ENCODE peak calls at places on chromosome 9, in four cellular contexts. H, G, K and C are unnamed samples.

GRCh38 chr9:88889386-88889785 is 101.9 kb upstream of the S1PR3 start:
- DNase-seq in K (no peak), H (no peak), G (no peak), C (no peak)

GRCh38 chr9:112248722-112249121 is 73.6 kb upstream of the SUSD1 start:
- DNase-seq in K (no peak), G (no peak), H (no peak), C (no peak)

GRCh38 chr9:72665421-72665820 is 144.0 kb downstream of the TMC1 start:
- DNase-seq in H (no peak), K (no peak), G (no peak), C (no peak)

GRCh38 chr9:69065660-69066059 is 30.1 kb downstream of the FXN start:
- DNase-seq in G (no peak), H (no peak), K (no peak), C (no peak)

GRCh38 chr9:119701651-119702050 is 332.4 kb upstream of the BRINP1 start:
- DNase-seq in K (no peak), G (no peak), H (no peak), C (no peak)

GRCh38 chr9:136721339-136722092 is 9.1 kb downstream of the DIPK1B start:
- DNase-seq in G (peak), K (no peak), H (no peak), C (peak)

GRCh38 chr9:33185858-33186257 is 18.7 kb upstream of the B4GALT1 start:
- DNase-seq in H (no peak), K (no peak), G (no peak), C (no peak)

GRCh38 chr9:134778156-134778555 is 102.5 kb upstream of the FCN2 start:
- DNase-seq in H (no peak), G (no peak), K (no peak), C (no peak)

GRCh38 chr9:72271617-72272478 is 93.2 kb downstream of the ZFAND5 start:
- DNase-seq in G (peak), H (peak), K (peak), C (no peak)

GRCh38 chr9:90813523-90813922 is 11.9 kb downstream of the SYK start:
- DNase-seq in K (no peak), G (no peak), H (no peak), C (no peak)

GRCh38 chr9:136679431-136679941 is 7.8 kb downstream of the AGPAT2 start:
- DNase-seq in G (no peak), K (peak), H (no peak), C (peak)

GRCh38 chr9:72932669-72933068 is 20.2 kb downstream of the ALDH1A1 start:
- DNase-seq in H (no peak), K (no peak), G (no peak), C (no peak)

GRCh38 chr9:107734231-107735014 is 244.9 kb upstream of the KLF4 start:
- DNase-seq in G (peak), H (no peak), K (no peak), C (no peak)

GRCh38 chr9:14097215-14097614 is 216.7 kb downstream of the NFIB start:
- DNase-seq in K (no peak), H (no peak), G (no peak), C (no peak)

GRCh38 chr9:126722922-126723806 is 81.7 kb upstream of the ZBTB43 start:
- DNase-seq in G (peak), K (no peak), H (peak), C (no peak)

GRCh38 chr9:109926321-109926959 is 146.4 kb downstream of the PALM2AKAP2 start:
- DNase-seq in G (no peak), K (no peak), H (no peak), C (no peak)

GRCh38 chr9:18591261-18591660 is 117.3 kb downstream of the ADAMTSL1 start:
- DNase-seq in K (no peak), H (no peak), G (no peak), C (no peak)

GRCh38 chr9:76221423-76221822 is 172.8 kb downstream of the RFK start:
- DNase-seq in G (no peak), K (no peak), H (no peak), C (no peak)

GRCh38 chr9:111348821-111349271 is 18.8 kb upstream of the OR2K2 start:
- DNase-seq in G (no peak), H (no peak), K (no peak), C (no peak)

GRCh38 chr9:76185432-76185831 is 208.8 kb downstream of the RFK start:
- DNase-seq in H (no peak), K (no peak), G (no peak), C (no peak)

GRCh38 chr9:99129091-99129490 is 24.2 kb downstream of the TGFBR1 start:
- DNase-seq in H (no peak), G (no peak), K (no peak), C (no peak)

GRCh38 chr9:87527211-87527916 is 29.7 kb downstream of the DAPK1 start:
- DNase-seq in G (no peak), H (no peak), K (no peak), C (no peak)

GRCh38 chr9:69801994-69802393 is 18.6 kb upstream of the CFAP95 start:
- DNase-seq in K (no peak), G (no peak), H (no peak), C (no peak)

GRCh38 chr9:68804911-68805889 is 100.2 kb downstream of the PIP5K1B start:
- DNase-seq in K (no peak), H (no peak), G (no peak), C (no peak)

GRCh38 chr9:77601476-77602056 is 46.6 kb downstream of the GNA14 start:
- DNase-seq in G (no peak), H (no peak), K (no peak), C (no peak)

GRCh38 chr9:134336924-134337323 is 10.7 kb downstream of the RXRA start:
- DNase-seq in K (no peak), G (no peak), H (no peak), C (no peak)

GRCh38 chr9:134716067-134716466 is 74.5 kb downstream of the COL5A1 start:
- DNase-seq in H (no peak), K (no peak), G (no peak), C (no peak)

GRCh38 chr9:134175808-134176598 is 11.6 kb upstream of the RNU6ATAC start:
- DNase-seq in K (no peak), H (no peak), G (peak), C (no peak)

GRCh38 chr9:129490583-129491485 is 130.1 kb downstream of the C9orf50 start:
- DNase-seq in K (no peak), G (no peak), H (no peak), C (no peak)

DNA sequence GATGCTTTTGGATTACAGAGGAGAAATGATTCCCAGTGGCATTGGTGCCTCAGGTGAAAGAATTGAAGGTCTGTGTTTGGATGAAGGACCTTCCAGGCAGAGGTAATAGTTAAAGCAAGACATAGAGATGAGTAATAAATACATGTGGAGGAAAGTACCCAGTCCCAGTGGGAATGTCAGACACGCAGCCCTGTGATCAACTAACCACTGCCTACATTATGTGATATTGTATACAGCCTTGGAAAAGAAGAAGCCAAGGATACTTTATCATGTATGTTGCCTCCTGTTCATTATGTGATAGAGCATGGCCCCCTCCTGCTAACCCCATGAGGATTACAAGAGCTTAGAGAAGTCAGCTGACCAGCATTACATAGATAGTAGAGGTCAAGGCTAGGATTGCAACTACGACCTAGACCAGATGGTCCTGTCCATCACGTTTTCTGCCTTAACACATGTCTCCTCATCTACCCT is 497.0 kb upstream of the TNC start:
- DNase-seq in K (no peak), H (no peak), G (no peak), C (no peak)
- H3K27ac ChIP-seq in K (no peak), H (no peak), G (no peak), C (no peak)

GRCh38 chr9:104774132-104774531 is 10.2 kb downstream of the NIPSNAP3B start:
- DNase-seq in G (no peak), K (no peak), H (no peak), C (no peak)
- H3K27ac ChIP-seq in G (no peak), K (peak), H (no peak), C (peak)

GRCh38 chr9:13083366-13083765 is 196.1 kb downstream of the MPDZ start:
- DNase-seq in G (no peak), H (no peak), K (no peak), C (no peak)
- H3K27ac ChIP-seq in G (no peak), H (no peak), K (no peak), C (no peak)

GRCh38 chr9:108815156-108815555 is 40.6 kb downstream of the ACTL7B start:
- DNase-seq in G (no peak), K (no peak), H (no peak), C (no peak)

GRCh38 chr9:108813951-108814601 is 41.7 kb downstream of the ACTL7B start:
- DNase-seq in H (no peak), G (no peak), K (no peak), C (no peak)

GRCh38 chr9:108809269-108809668 is 46.5 kb downstream of the ACTL7B start:
- DNase-seq in K (no peak), H (no peak), G (no peak), C (no peak)

GRCh38 chr9:108811944-108812343 is 43.8 kb downstream of the ACTL7B start:
- DNase-seq in H (no peak), K (no peak), G (no peak), C (no peak)

GRCh38 chr9:108812388-108812787 is 43.4 kb downstream of the ACTL7B start:
- DNase-seq in G (no peak), K (no peak), H (no peak), C (no peak)
- H3K27ac ChIP-seq in G (no peak), K (no peak), H (no peak), C (no peak)

DNA sequence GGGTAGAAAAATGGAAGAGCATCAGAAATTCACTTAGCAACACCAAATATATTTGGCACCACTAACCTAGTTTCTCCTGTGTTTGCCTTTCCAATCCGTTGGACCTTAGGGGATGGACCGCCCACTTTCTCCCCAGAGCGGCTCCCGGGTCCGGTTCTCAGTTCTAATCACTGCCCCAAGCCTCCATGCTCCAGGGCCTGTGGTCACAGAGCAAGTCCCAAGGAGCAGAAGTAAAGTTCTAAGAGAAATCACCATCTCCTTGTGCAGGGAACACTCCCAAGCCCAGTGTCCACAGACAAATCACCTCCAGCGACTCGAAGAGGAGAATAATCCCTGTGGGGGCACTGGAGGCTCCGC is 728 bp upstream of the SLC1A1 start:
- DNase-seq in K (no peak), H (no peak), G (no peak), C (no peak)
- H3K27ac ChIP-seq in K (peak), H (no peak), G (peak), C (peak)

GRCh38 chr9:125519741-125520140 is 187.3 kb downstream of the MAPKAP1 start:
- DNase-seq in K (no peak), G (no peak), H (no peak), C (no peak)

GRCh38 chr9:125521462-125522327 is 185.3 kb downstream of the MAPKAP1 start:
- DNase-seq in G (no peak), H (no peak), K (no peak), C (no peak)

GRCh38 chr9:125523681-125524080 is 183.3 kb downstream of the MAPKAP1 start:
- DNase-seq in K (no peak), H (no peak), G (no peak), C (no peak)

GRCh38 chr9:125524522-125524921 is 182.5 kb downstream of the MAPKAP1 start:
- DNase-seq in K (no peak), H (no peak), G (no peak), C (no peak)

DNA sequence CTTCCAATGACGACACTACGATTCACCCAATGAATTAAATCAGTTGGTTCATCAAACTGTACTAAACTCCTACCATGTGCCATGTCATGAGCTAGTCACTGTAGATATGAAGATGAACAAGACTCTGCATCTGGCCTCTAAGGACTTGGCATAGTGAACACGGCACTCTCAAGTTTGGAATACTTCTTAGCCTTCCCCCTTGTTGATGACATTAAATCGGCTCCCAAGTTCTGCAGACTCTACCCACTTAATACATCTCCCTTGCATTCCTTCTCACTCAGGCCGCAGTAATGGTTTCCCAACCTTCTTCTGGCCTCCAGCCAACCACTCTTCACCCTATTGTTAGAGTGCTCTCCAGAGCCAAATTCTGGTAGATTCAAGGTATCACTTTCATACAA is 184.7 kb downstream of the MAPKAP1 start:
- DNase-seq in K (no peak), H (no peak), G (no peak), C (no peak)
- H3K27ac ChIP-seq in K (no peak), H (peak), G (no peak), C (no peak)

DNA sequence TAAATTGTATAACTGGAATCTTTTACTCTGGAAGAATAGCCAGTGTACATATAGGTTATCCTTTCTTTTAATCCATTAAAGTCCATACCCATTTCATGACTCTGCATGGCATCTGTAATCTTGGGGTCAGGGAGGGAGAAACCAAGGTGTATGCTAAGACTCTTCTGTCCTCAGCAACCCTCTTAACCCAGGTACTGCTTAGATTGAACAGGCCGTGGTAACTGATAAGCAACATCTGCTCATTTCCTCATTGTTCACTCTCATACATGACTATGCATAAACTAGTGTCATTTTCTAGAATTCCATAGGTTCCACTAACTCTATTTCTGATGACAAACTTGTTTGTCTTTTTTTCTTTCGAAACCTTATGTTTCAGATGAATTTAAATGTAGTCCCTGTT is 69.3 kb upstream of the IFNE start:
- DNase-seq in H (no peak), K (no peak), G (no peak), C (no peak)
- H3K27ac ChIP-seq in H (no peak), K (no peak), G (no peak), C (no peak)

GRCh38 chr9:96022445-96023031 is 147.0 kb downstream of the ERCC6L2 start:
- DNase-seq in K (no peak), H (no peak), G (no peak), C (no peak)
- H3K27ac ChIP-seq in K (no peak), H (no peak), G (no peak), C (peak)

GRCh38 chr9:85416720-85417119 is 325.0 kb downstream of the AGTPBP1 start:
- DNase-seq in G (no peak), H (no peak), K (no peak), C (no peak)
- H3K27ac ChIP-seq in G (no peak), H (no peak), K (no peak), C (no peak)

GRCh38 chr9:105296889-105297288 is 52.4 kb downstream of the SLC44A1 start:
- DNase-seq in H (no peak), G (no peak), K (no peak), C (no peak)
- H3K27ac ChIP-seq in H (no peak), G (peak), K (no peak), C (peak)